ENCODE peak calls at places on chromosomes 5 and 9, in ten cellular contexts. One of them, this sample, is unnamed.

GRCh38 chr5:126462239-126463014 is 39.2 kb downstream of the GRAMD2B start:
- DNase-seq in SW480: no peak
- DNase-seq in GM03348: no peak
- DNase-seq in pulmonary artery endothelial cell: no peak
- DNase-seq in left cardiac atrium: no peak
- DNase-seq in mammary epithelial cell: peak; percentile 51
- DNase-seq in bronchial epithelial cell: peak; percentile 72
- DNase-seq in HuH-7: no peak
- DNase-seq in heart left ventricle: no peak
- DNase-seq in tibial nerve: no peak
- DNase-seq in this sample: peak; percentile 63

GRCh38 chr9:97786341-97786740 is 66.7 kb upstream of the FOXE1 start:
- DNase-seq in SW480: peak; percentile 22
- DNase-seq in GM03348: peak; percentile 27
- DNase-seq in pulmonary artery endothelial cell: no peak
- DNase-seq in left cardiac atrium: no peak
- DNase-seq in mammary epithelial cell: no peak
- DNase-seq in bronchial epithelial cell: peak; percentile 48
- DNase-seq in HuH-7: no peak
- DNase-seq in heart left ventricle: no peak
- DNase-seq in tibial nerve: no peak
- DNase-seq in this sample: no peak

GRCh38 chr5:612498-613424 is 621 bp downstream of the CEP72 start:
- DNase-seq in SW480: peak; percentile 49
- DNase-seq in GM03348: peak; percentile 44
- DNase-seq in pulmonary artery endothelial cell: no peak
- DNase-seq in left cardiac atrium: no peak
- DNase-seq in mammary epithelial cell: peak; percentile 26
- DNase-seq in bronchial epithelial cell: peak; percentile 12
- DNase-seq in HuH-7: no peak
- DNase-seq in heart left ventricle: peak; percentile 11
- DNase-seq in tibial nerve: no peak
- DNase-seq in this sample: no peak

GRCh38 chr9:81427870-81428269 is 261.5 kb downstream of the TLE1 start:
- DNase-seq in SW480: no peak
- DNase-seq in GM03348: no peak
- DNase-seq in pulmonary artery endothelial cell: no peak
- DNase-seq in left cardiac atrium: no peak
- DNase-seq in mammary epithelial cell: no peak
- DNase-seq in bronchial epithelial cell: no peak
- DNase-seq in HuH-7: no peak
- DNase-seq in heart left ventricle: no peak
- DNase-seq in tibial nerve: no peak
- DNase-seq in this sample: no peak

GRCh38 chr9:76370656-76371055 is 23.6 kb downstream of the RFK start:
- DNase-seq in SW480: no peak
- DNase-seq in GM03348: no peak
- DNase-seq in pulmonary artery endothelial cell: no peak
- DNase-seq in left cardiac atrium: no peak
- DNase-seq in mammary epithelial cell: no peak
- DNase-seq in bronchial epithelial cell: no peak
- DNase-seq in HuH-7: no peak
- DNase-seq in heart left ventricle: no peak
- DNase-seq in tibial nerve: no peak
- DNase-seq in this sample: no peak

GRCh38 chr9:95446259-95446658 is 70.5 kb downstream of the PTCH1 start:
- DNase-seq in SW480: no peak
- DNase-seq in GM03348: no peak
- DNase-seq in pulmonary artery endothelial cell: no peak
- DNase-seq in left cardiac atrium: no peak
- DNase-seq in mammary epithelial cell: no peak
- DNase-seq in bronchial epithelial cell: no peak
- DNase-seq in HuH-7: no peak
- DNase-seq in heart left ventricle: no peak
- DNase-seq in tibial nerve: no peak
- DNase-seq in this sample: no peak

GRCh38 chr5:145856285-145856818 is 16.5 kb downstream of the GRXCR2 start:
- DNase-seq in SW480: peak; percentile 53
- DNase-seq in GM03348: peak; percentile 63
- DNase-seq in pulmonary artery endothelial cell: no peak
- DNase-seq in left cardiac atrium: peak; percentile 60
- DNase-seq in mammary epithelial cell: peak; percentile 17
- DNase-seq in bronchial epithelial cell: no peak
- DNase-seq in HuH-7: no peak
- DNase-seq in heart left ventricle: peak; percentile 28
- DNase-seq in tibial nerve: peak; percentile 24
- DNase-seq in this sample: no peak

GRCh38 chr5:1805736-1806135 is 4.5 kb downstream of the NDUFS6 start:
- DNase-seq in SW480: no peak
- DNase-seq in GM03348: no peak
- DNase-seq in pulmonary artery endothelial cell: no peak
- DNase-seq in left cardiac atrium: no peak
- DNase-seq in mammary epithelial cell: no peak
- DNase-seq in bronchial epithelial cell: no peak
- DNase-seq in HuH-7: no peak
- DNase-seq in heart left ventricle: no peak
- DNase-seq in tibial nerve: no peak
- DNase-seq in this sample: no peak

GRCh38 chr5:72281430-72281763 is 38.6 kb downstream of the MRPS27 start:
- DNase-seq in SW480: no peak
- DNase-seq in GM03348: no peak
- DNase-seq in pulmonary artery endothelial cell: no peak
- DNase-seq in left cardiac atrium: no peak
- DNase-seq in mammary epithelial cell: no peak
- DNase-seq in bronchial epithelial cell: no peak
- DNase-seq in HuH-7: no peak
- DNase-seq in heart left ventricle: no peak
- DNase-seq in tibial nerve: no peak
- DNase-seq in this sample: no peak

GRCh38 chr9:133715866-133716563 is 22.1 kb downstream of the SARDH start:
- DNase-seq in SW480: peak; percentile 43
- DNase-seq in GM03348: no peak
- DNase-seq in pulmonary artery endothelial cell: no peak
- DNase-seq in left cardiac atrium: peak; percentile 32
- DNase-seq in mammary epithelial cell: no peak
- DNase-seq in bronchial epithelial cell: no peak
- DNase-seq in HuH-7: no peak
- DNase-seq in heart left ventricle: peak; percentile 29
- DNase-seq in tibial nerve: no peak
- DNase-seq in this sample: no peak

GRCh38 chr5:140141241-140141640 is 15.5 kb downstream of the IGIP start:
- DNase-seq in SW480: no peak
- DNase-seq in GM03348: peak; percentile 82
- DNase-seq in pulmonary artery endothelial cell: no peak
- DNase-seq in left cardiac atrium: no peak
- DNase-seq in mammary epithelial cell: no peak
- DNase-seq in bronchial epithelial cell: no peak
- DNase-seq in HuH-7: no peak
- DNase-seq in heart left ventricle: no peak
- DNase-seq in tibial nerve: no peak
- DNase-seq in this sample: no peak

GRCh38 chr5:170585278-170585677 is 81.5 kb downstream of the KCNIP1 start:
- DNase-seq in SW480: peak; percentile 14
- DNase-seq in GM03348: no peak
- DNase-seq in pulmonary artery endothelial cell: no peak
- DNase-seq in left cardiac atrium: no peak
- DNase-seq in mammary epithelial cell: no peak
- DNase-seq in bronchial epithelial cell: peak; percentile 23
- DNase-seq in HuH-7: no peak
- DNase-seq in heart left ventricle: no peak
- DNase-seq in tibial nerve: no peak
- DNase-seq in this sample: no peak

GRCh38 chr9:4196376-4196775 is 103.5 kb downstream of the GLIS3 start:
- DNase-seq in SW480: no peak
- DNase-seq in GM03348: no peak
- DNase-seq in pulmonary artery endothelial cell: no peak
- DNase-seq in left cardiac atrium: no peak
- DNase-seq in mammary epithelial cell: peak; percentile 28
- DNase-seq in bronchial epithelial cell: no peak
- DNase-seq in HuH-7: no peak
- DNase-seq in heart left ventricle: no peak
- DNase-seq in tibial nerve: no peak
- DNase-seq in this sample: no peak

GRCh38 chr9:135214054-135214640 is 126.7 kb downstream of the OLFM1 start:
- DNase-seq in SW480: no peak
- DNase-seq in GM03348: no peak
- DNase-seq in pulmonary artery endothelial cell: no peak
- DNase-seq in left cardiac atrium: no peak
- DNase-seq in mammary epithelial cell: no peak
- DNase-seq in bronchial epithelial cell: no peak
- DNase-seq in HuH-7: no peak
- DNase-seq in heart left ventricle: no peak
- DNase-seq in tibial nerve: no peak
- DNase-seq in this sample: no peak

GRCh38 chr5:81755320-81755719 is 4.4 kb upstream of the SSBP2 start:
- DNase-seq in SW480: peak; percentile 69
- DNase-seq in GM03348: peak; percentile 84
- DNase-seq in pulmonary artery endothelial cell: peak; percentile 32
- DNase-seq in left cardiac atrium: peak; percentile 40
- DNase-seq in mammary epithelial cell: peak; percentile 87
- DNase-seq in bronchial epithelial cell: peak; percentile 95
- DNase-seq in HuH-7: peak; percentile 32
- DNase-seq in heart left ventricle: no peak
- DNase-seq in tibial nerve: peak; percentile 26
- DNase-seq in this sample: peak; percentile 86

GRCh38 chr5:61624553-61624952 is 292.5 kb downstream of the ZSWIM6 start:
- DNase-seq in SW480: no peak
- DNase-seq in GM03348: no peak
- DNase-seq in pulmonary artery endothelial cell: no peak
- DNase-seq in left cardiac atrium: no peak
- DNase-seq in mammary epithelial cell: no peak
- DNase-seq in bronchial epithelial cell: no peak
- DNase-seq in HuH-7: no peak
- DNase-seq in heart left ventricle: no peak
- DNase-seq in tibial nerve: no peak
- DNase-seq in this sample: no peak

GRCh38 chr5:39628348-39628747 is 203.6 kb upstream of the DAB2 start:
- DNase-seq in SW480: no peak
- DNase-seq in GM03348: no peak
- DNase-seq in pulmonary artery endothelial cell: no peak
- DNase-seq in left cardiac atrium: no peak
- DNase-seq in mammary epithelial cell: no peak
- DNase-seq in bronchial epithelial cell: no peak
- DNase-seq in HuH-7: no peak
- DNase-seq in heart left ventricle: no peak
- DNase-seq in tibial nerve: no peak
- DNase-seq in this sample: no peak

GRCh38 chr5:71937906-71938698 is 169.2 kb upstream of the MAP1B start:
- DNase-seq in SW480: no peak
- DNase-seq in GM03348: no peak
- DNase-seq in pulmonary artery endothelial cell: no peak
- DNase-seq in left cardiac atrium: no peak
- DNase-seq in mammary epithelial cell: no peak
- DNase-seq in bronchial epithelial cell: no peak
- DNase-seq in HuH-7: no peak
- DNase-seq in heart left ventricle: no peak
- DNase-seq in tibial nerve: no peak
- DNase-seq in this sample: no peak

GRCh38 chr9:136738960-136739359 is 3.8 kb downstream of the LCN10 start:
- DNase-seq in SW480: no peak
- DNase-seq in GM03348: no peak
- DNase-seq in pulmonary artery endothelial cell: no peak
- DNase-seq in left cardiac atrium: no peak
- DNase-seq in mammary epithelial cell: no peak
- DNase-seq in bronchial epithelial cell: no peak
- DNase-seq in HuH-7: no peak
- DNase-seq in heart left ventricle: no peak
- DNase-seq in tibial nerve: no peak
- DNase-seq in this sample: no peak

GRCh38 chr9:131728961-131729360 is 10.9 kb downstream of the RAPGEF1 start:
- DNase-seq in SW480: no peak
- DNase-seq in GM03348: no peak
- DNase-seq in pulmonary artery endothelial cell: no peak
- DNase-seq in left cardiac atrium: no peak
- DNase-seq in mammary epithelial cell: no peak
- DNase-seq in bronchial epithelial cell: no peak
- DNase-seq in HuH-7: no peak
- DNase-seq in heart left ventricle: no peak
- DNase-seq in tibial nerve: no peak
- DNase-seq in this sample: no peak

GRCh38 chr5:58974083-58974482 is 391.2 kb downstream of the RAB3C start:
- DNase-seq in SW480: no peak
- DNase-seq in GM03348: no peak
- DNase-seq in pulmonary artery endothelial cell: no peak
- DNase-seq in left cardiac atrium: no peak
- DNase-seq in mammary epithelial cell: no peak
- DNase-seq in bronchial epithelial cell: no peak
- DNase-seq in HuH-7: no peak
- DNase-seq in heart left ventricle: no peak
- DNase-seq in tibial nerve: no peak
- DNase-seq in this sample: no peak

GRCh38 chr5:72815580-72816296 is 723 bp upstream of the TNPO1 start:
- DNase-seq in SW480: peak; percentile 19
- DNase-seq in GM03348: no peak
- DNase-seq in pulmonary artery endothelial cell: no peak
- DNase-seq in left cardiac atrium: no peak
- DNase-seq in mammary epithelial cell: no peak
- DNase-seq in bronchial epithelial cell: peak; percentile 45
- DNase-seq in HuH-7: peak; percentile 22
- DNase-seq in heart left ventricle: no peak
- DNase-seq in tibial nerve: no peak
- DNase-seq in this sample: no peak

GRCh38 chr9:77384406-77384805 is 207.1 kb downstream of the VPS13A start:
- DNase-seq in SW480: no peak
- DNase-seq in GM03348: peak; percentile 47
- DNase-seq in pulmonary artery endothelial cell: no peak
- DNase-seq in left cardiac atrium: no peak
- DNase-seq in mammary epithelial cell: peak; percentile 49
- DNase-seq in bronchial epithelial cell: peak; percentile 68
- DNase-seq in HuH-7: no peak
- DNase-seq in heart left ventricle: no peak
- DNase-seq in tibial nerve: no peak
- DNase-seq in this sample: no peak

GRCh38 chr5:9947231-9947693 is 302.4 kb downstream of the ATPSCKMT start:
- DNase-seq in SW480: no peak
- DNase-seq in GM03348: no peak
- DNase-seq in pulmonary artery endothelial cell: peak; percentile 78
- DNase-seq in left cardiac atrium: no peak
- DNase-seq in mammary epithelial cell: peak; percentile 49
- DNase-seq in bronchial epithelial cell: peak; percentile 98
- DNase-seq in HuH-7: no peak
- DNase-seq in heart left ventricle: no peak
- DNase-seq in tibial nerve: no peak
- DNase-seq in this sample: peak; percentile 73

This sample was measured in epithelial cell of proximal tubule.